ENCODE peak calls at places on chromosomes 5 and 9, in five cellular contexts. One of them, this sample, is unnamed.

GRCh38 chr9:14768561-14769234 is 46.2 kb upstream of the CER1 start:
- DNase-seq in stimulated activated naive CD4-positive, alpha-beta T cell: peak; percentile 7
- DNase-seq in neural crest cell: peak; percentile 23
- DNase-seq in HCT116: peak; percentile 42
- DNase-seq in GM10248: peak; percentile 21
- DNase-seq in this sample: peak; percentile 59

GRCh38 chr5:31937226-31937625 is 236.9 kb downstream of the GOLPH3 start:
- DNase-seq in neural crest cell: no peak
- DNase-seq in stimulated activated naive CD4-positive, alpha-beta T cell: no peak
- DNase-seq in HCT116: no peak
- DNase-seq in GM10248: no peak
- DNase-seq in this sample: no peak

GRCh38 chr5:129204525-129204924 is 110.0 kb downstream of the ISOC1 start:
- DNase-seq in stimulated activated naive CD4-positive, alpha-beta T cell: no peak
- DNase-seq in HCT116: no peak
- DNase-seq in neural crest cell: no peak
- DNase-seq in GM10248: no peak
- DNase-seq in this sample: peak; percentile 14

GRCh38 chr9:132409828-132410528 is at the start of gene CFAP77:
- DNase-seq in stimulated activated naive CD4-positive, alpha-beta T cell: peak; percentile 39
- DNase-seq in neural crest cell: peak; percentile 44
- DNase-seq in GM10248: peak; percentile 58
- DNase-seq in HCT116: peak; percentile 26
- DNase-seq in this sample: peak; percentile 70

GRCh38 chr5:83000448-83000847 is 76.7 kb downstream of the TMEM167A start:
- DNase-seq in stimulated activated naive CD4-positive, alpha-beta T cell: no peak
- DNase-seq in GM10248: no peak
- DNase-seq in neural crest cell: no peak
- DNase-seq in HCT116: no peak
- DNase-seq in this sample: no peak

GRCh38 chr9:130200038-130200979 is 28.1 kb downstream of the NCS1 start:
- DNase-seq in GM10248: no peak
- DNase-seq in HCT116: no peak
- DNase-seq in stimulated activated naive CD4-positive, alpha-beta T cell: no peak
- DNase-seq in neural crest cell: no peak
- DNase-seq in this sample: no peak

GRCh38 chr9:84742261-84742660 is 72.7 kb downstream of the NTRK2 start:
- DNase-seq in GM10248: no peak
- DNase-seq in HCT116: no peak
- DNase-seq in stimulated activated naive CD4-positive, alpha-beta T cell: no peak
- DNase-seq in neural crest cell: no peak
- DNase-seq in this sample: no peak

GRCh38 chr5:58235279-58235678 is 224.6 kb downstream of the PLK2 start:
- DNase-seq in stimulated activated naive CD4-positive, alpha-beta T cell: no peak
- DNase-seq in neural crest cell: no peak
- DNase-seq in HCT116: no peak
- DNase-seq in GM10248: no peak
- DNase-seq in this sample: peak; percentile 82

GRCh38 chr5:180636403-180637075 is 12.9 kb downstream of the FLT4 start:
- DNase-seq in HCT116: no peak
- DNase-seq in stimulated activated naive CD4-positive, alpha-beta T cell: no peak
- DNase-seq in GM10248: no peak
- DNase-seq in neural crest cell: no peak
- DNase-seq in this sample: no peak

GRCh38 chr5:161342886-161343285 is 203.6 kb downstream of the GABRB2 start:
- DNase-seq in stimulated activated naive CD4-positive, alpha-beta T cell: no peak
- DNase-seq in GM10248: no peak
- DNase-seq in HCT116: no peak
- DNase-seq in neural crest cell: no peak
- DNase-seq in this sample: no peak

GRCh38 chr9:134731497-134732391 is 90.1 kb downstream of the COL5A1 start:
- DNase-seq in neural crest cell: no peak
- DNase-seq in stimulated activated naive CD4-positive, alpha-beta T cell: no peak
- DNase-seq in GM10248: no peak
- DNase-seq in HCT116: no peak
- DNase-seq in this sample: no peak

GRCh38 chr5:66646570-66646969 is 50.4 kb downstream of the MAST4 start:
- DNase-seq in stimulated activated naive CD4-positive, alpha-beta T cell: no peak
- DNase-seq in neural crest cell: no peak
- DNase-seq in HCT116: no peak
- DNase-seq in GM10248: no peak
- DNase-seq in this sample: no peak

GRCh38 chr9:6923081-6923480 is 165.3 kb downstream of the KDM4C start:
- DNase-seq in GM10248: no peak
- DNase-seq in stimulated activated naive CD4-positive, alpha-beta T cell: no peak
- DNase-seq in HCT116: no peak
- DNase-seq in neural crest cell: no peak
- DNase-seq in this sample: no peak

GRCh38 chr9:130352081-130352480 is 86.5 kb downstream of the HMCN2 start:
- DNase-seq in stimulated activated naive CD4-positive, alpha-beta T cell: no peak
- DNase-seq in HCT116: no peak
- DNase-seq in GM10248: no peak
- DNase-seq in neural crest cell: no peak
- DNase-seq in this sample: no peak

GRCh38 chr5:138230981-138231589 is 18.0 kb upstream of the CDC23 start:
- DNase-seq in GM10248: no peak
- DNase-seq in neural crest cell: no peak
- DNase-seq in HCT116: no peak
- DNase-seq in stimulated activated naive CD4-positive, alpha-beta T cell: no peak
- DNase-seq in this sample: peak; percentile 12

GRCh38 chr9:84966876-84967830 is 297.6 kb downstream of the NTRK2 start:
- DNase-seq in HCT116: no peak
- DNase-seq in stimulated activated naive CD4-positive, alpha-beta T cell: no peak
- DNase-seq in GM10248: no peak
- DNase-seq in neural crest cell: peak; percentile 14
- DNase-seq in this sample: peak; percentile 33

GRCh38 chr5:139141841-139142240 is 56.3 kb downstream of the SIL1 start:
- DNase-seq in GM10248: no peak
- DNase-seq in HCT116: peak; percentile 1
- DNase-seq in stimulated activated naive CD4-positive, alpha-beta T cell: no peak
- DNase-seq in neural crest cell: no peak
- DNase-seq in this sample: peak; percentile 88

GRCh38 chr9:126205260-126205659 is 121.4 kb upstream of the MVB12B start:
- DNase-seq in neural crest cell: no peak
- DNase-seq in HCT116: no peak
- DNase-seq in GM10248: no peak
- DNase-seq in stimulated activated naive CD4-positive, alpha-beta T cell: no peak
- DNase-seq in this sample: no peak

GRCh38 chr9:14256588-14256987 is 57.4 kb downstream of the NFIB start:
- DNase-seq in neural crest cell: no peak
- DNase-seq in GM10248: no peak
- DNase-seq in HCT116: no peak
- DNase-seq in stimulated activated naive CD4-positive, alpha-beta T cell: no peak
- DNase-seq in this sample: no peak

GRCh38 chr9:90308746-90309145 is 333.9 kb downstream of the DIRAS2 start:
- DNase-seq in HCT116: no peak
- DNase-seq in GM10248: no peak
- DNase-seq in neural crest cell: no peak
- DNase-seq in stimulated activated naive CD4-positive, alpha-beta T cell: no peak
- DNase-seq in this sample: no peak

GRCh38 chr5:143860211-143860610 is 48.2 kb downstream of the HMHB1 start:
- DNase-seq in stimulated activated naive CD4-positive, alpha-beta T cell: no peak
- DNase-seq in HCT116: no peak
- DNase-seq in neural crest cell: no peak
- DNase-seq in GM10248: peak; percentile 12
- DNase-seq in this sample: no peak

GRCh38 chr5:126450388-126450787 is 27.2 kb downstream of the GRAMD2B start:
- DNase-seq in stimulated activated naive CD4-positive, alpha-beta T cell: peak; percentile 54
- DNase-seq in neural crest cell: no peak
- DNase-seq in HCT116: no peak
- DNase-seq in GM10248: peak; percentile 38
- DNase-seq in this sample: no peak

GRCh38 chr5:158010831-158011230 is 151.9 kb upstream of the CLINT1 start:
- DNase-seq in neural crest cell: no peak
- DNase-seq in GM10248: no peak
- DNase-seq in stimulated activated naive CD4-positive, alpha-beta T cell: no peak
- DNase-seq in HCT116: no peak
- DNase-seq in this sample: no peak

GRCh38 chr5:43042176-43042625 is 2.1 kb upstream of the ANXA2R start:
- DNase-seq in stimulated activated naive CD4-positive, alpha-beta T cell: peak; percentile 89
- DNase-seq in neural crest cell: peak; percentile 57
- DNase-seq in HCT116: peak; percentile 43
- DNase-seq in GM10248: peak; percentile 71
- DNase-seq in this sample: peak; percentile 75

GRCh38 chr5:10465726-10466125 is 24.0 kb downstream of the ROPN1L start:
- DNase-seq in stimulated activated naive CD4-positive, alpha-beta T cell: no peak
- DNase-seq in GM10248: no peak
- DNase-seq in neural crest cell: no peak
- DNase-seq in HCT116: no peak
- DNase-seq in this sample: no peak

GRCh38 chr5:160887780-160888179 is 35.8 kb upstream of the ATP10B start:
- DNase-seq in stimulated activated naive CD4-positive, alpha-beta T cell: no peak
- DNase-seq in HCT116: no peak
- DNase-seq in neural crest cell: no peak
- DNase-seq in GM10248: no peak
- DNase-seq in this sample: no peak

GRCh38 chr5:74375271-74375670 is 265.3 kb downstream of the ENC1 start:
- DNase-seq in GM10248: no peak
- DNase-seq in stimulated activated naive CD4-positive, alpha-beta T cell: no peak
- DNase-seq in neural crest cell: no peak
- DNase-seq in HCT116: no peak
- DNase-seq in this sample: no peak

GRCh38 chr5:98750693-98751092 is 22.8 kb upstream of the RGMB start:
- DNase-seq in neural crest cell: no peak
- DNase-seq in HCT116: no peak
- DNase-seq in stimulated activated naive CD4-positive, alpha-beta T cell: no peak
- DNase-seq in GM10248: no peak
- DNase-seq in this sample: peak; percentile 52

GRCh38 chr5:6732634-6733410 is 19.6 kb downstream of the TENT4A start:
- DNase-seq in HCT116: no peak
- DNase-seq in GM10248: no peak
- DNase-seq in stimulated activated naive CD4-positive, alpha-beta T cell: no peak
- DNase-seq in neural crest cell: no peak
- DNase-seq in this sample: no peak

GRCh38 chr5:132785864-132786263 is 8.8 kb upstream of the SEPTIN8 start:
- DNase-seq in GM10248: no peak
- DNase-seq in stimulated activated naive CD4-positive, alpha-beta T cell: no peak
- DNase-seq in HCT116: no peak
- DNase-seq in neural crest cell: no peak
- DNase-seq in this sample: no peak

GRCh38 chr9:117415584-117415937 is 704 bp upstream of the ASTN2 start:
- DNase-seq in HCT116: no peak
- DNase-seq in neural crest cell: no peak
- DNase-seq in stimulated activated naive CD4-positive, alpha-beta T cell: no peak
- DNase-seq in GM10248: no peak
- DNase-seq in this sample: no peak

GRCh38 chr9:74645007-74645639 is 148.0 kb downstream of the RORB start:
- DNase-seq in HCT116: peak; percentile 7
- DNase-seq in GM10248: peak; percentile 11
- DNase-seq in neural crest cell: peak; percentile 17
- DNase-seq in stimulated activated naive CD4-positive, alpha-beta T cell: no peak
- DNase-seq in this sample: peak; percentile 28

GRCh38 chr9:132114102-132114707 is 34.5 kb upstream of the MED27 start:
- DNase-seq in HCT116: no peak
- DNase-seq in GM10248: peak; percentile 48
- DNase-seq in neural crest cell: peak; percentile 79
- DNase-seq in stimulated activated naive CD4-positive, alpha-beta T cell: peak; percentile 14
- DNase-seq in this sample: peak; percentile 89